ENCODE peak calls at places on chromosomes 13 and 19, in ten cellular contexts. L, U, Y, X, N, D, J, R, H and A are unnamed samples.

GRCh38 chr13:94176576-94176975 is 302.9 kb downstream of the DCT start:
- DNase-seq in U (no peak), Y (no peak), D (no peak), H (no peak), R (no peak), X (no peak), N (no peak), L (no peak), J (no peak), A (no peak)

GRCh38 chr13:40580566-40581276 is 85.7 kb downstream of the FOXO1 start:
- DNase-seq in R (no peak), Y (no peak), D (no peak), J (no peak), U (no peak), L (no peak), X (no peak), H (no peak), N (peak; percentile 28), A (no peak)

GRCh38 chr13:44128522-44128921 is 245.1 kb upstream of the SERP2 start:
- DNase-seq in Y (no peak), D (no peak), H (no peak), J (no peak), N (peak; percentile 6), L (no peak), X (no peak), U (no peak), R (no peak), A (no peak)

GRCh38 chr19:57769345-57770131 is at the start of gene ZNF586:
- DNase-seq in R (peak; percentile 86), L (peak; percentile 97), D (peak; percentile 92), Y (peak; percentile 95), N (peak; percentile 95), H (peak; percentile 95), X (peak; percentile 90), U (peak; percentile 83), J (peak; percentile 94), A (peak; percentile 92)

GRCh38 chr19:47723573-47723923 is 10.3 kb downstream of the EHD2 start:
- DNase-seq in N (peak; percentile 92), U (peak; percentile 72), H (no peak), X (peak; percentile 59), Y (no peak), L (no peak), R (no peak), D (peak; percentile 80), J (peak; percentile 79), A (no peak)

GRCh38 chr19:42461700-42462324 is 19.1 kb upstream of the CXCL17 start:
- DNase-seq in L (no peak), D (no peak), N (no peak), Y (no peak), H (no peak), X (no peak), U (no peak), J (no peak), R (no peak), A (no peak)

GRCh38 chr19:39398297-39398864 is 7.2 kb downstream of the MED29 start:
- DNase-seq in D (peak; percentile 81), L (no peak), U (peak; percentile 48), X (peak; percentile 89), J (peak; percentile 82), Y (no peak), R (no peak), N (peak; percentile 75), H (no peak), A (peak; percentile 88)

GRCh38 chr13:21594715-21595545 is 9.0 kb downstream of the MICU2 start:
- DNase-seq in U (no peak), X (no peak), Y (no peak), N (no peak), L (no peak), R (no peak), D (no peak), J (no peak), H (no peak), A (no peak)

GRCh38 chr13:40388617-40389016 is 277.8 kb downstream of the FOXO1 start:
- DNase-seq in J (no peak), R (peak; percentile 86), H (no peak), L (no peak), Y (no peak), N (no peak), U (no peak), D (no peak), X (peak; percentile 64), A (no peak)

GRCh38 chr13:112713517-112714253 is 23.8 kb downstream of the ATP11A start:
- DNase-seq in H (no peak), L (no peak), N (peak; percentile 26), U (no peak), D (no peak), R (no peak), Y (no peak), X (no peak), J (no peak), A (no peak)

GRCh38 chr13:62964522-62964921 is 1548.9 kb upstream of the PCDH20 start:
- DNase-seq in H (no peak), X (no peak), R (no peak), L (no peak), Y (no peak), U (no peak), J (no peak), N (no peak), D (no peak), A (no peak)

GRCh38 chr13:108070491-108070890 is 144.8 kb downstream of the LIG4 start:
- DNase-seq in Y (no peak), J (peak; percentile 58), U (no peak), R (no peak), L (no peak), N (no peak), H (no peak), D (no peak), X (no peak), A (no peak)

GRCh38 chr13:41588899-41589298 is 131.5 kb downstream of the RGCC start:
- DNase-seq in U (no peak), X (no peak), Y (no peak), D (no peak), H (no peak), R (no peak), N (peak; percentile 73), J (no peak), L (no peak), A (no peak)

GRCh38 chr13:48567521-48568331 is 34.8 kb upstream of the RCBTB2 start:
- DNase-seq in J (peak; percentile 18), N (peak; percentile 51), D (no peak), X (no peak), R (no peak), H (no peak), L (no peak), Y (no peak), U (peak; percentile 71), A (no peak)

GRCh38 chr13:99864627-99864990 is 107.0 kb downstream of the ZIC5 start:
- DNase-seq in Y (no peak), L (no peak), H (no peak), R (no peak), N (no peak), J (no peak), D (no peak), U (no peak), X (no peak), A (no peak)

GRCh38 chr13:99859178-99860177 is 112.1 kb downstream of the ZIC5 start:
- DNase-seq in H (no peak), X (peak; percentile 31), Y (no peak), N (no peak), D (no peak), L (peak; percentile 15), U (no peak), R (no peak), J (no peak), A (no peak)

GRCh38 chr13:99863789-99864626 is 107.6 kb downstream of the ZIC5 start:
- DNase-seq in L (no peak), U (no peak), H (no peak), J (no peak), N (no peak), D (no peak), X (no peak), Y (no peak), R (no peak), A (no peak)

GRCh38 chr13:99860736-99861135 is 110.8 kb downstream of the ZIC5 start:
- DNase-seq in Y (no peak), R (no peak), N (no peak), L (peak; percentile 89), H (no peak), D (no peak), J (no peak), U (no peak), X (no peak), A (no peak)

DNA sequence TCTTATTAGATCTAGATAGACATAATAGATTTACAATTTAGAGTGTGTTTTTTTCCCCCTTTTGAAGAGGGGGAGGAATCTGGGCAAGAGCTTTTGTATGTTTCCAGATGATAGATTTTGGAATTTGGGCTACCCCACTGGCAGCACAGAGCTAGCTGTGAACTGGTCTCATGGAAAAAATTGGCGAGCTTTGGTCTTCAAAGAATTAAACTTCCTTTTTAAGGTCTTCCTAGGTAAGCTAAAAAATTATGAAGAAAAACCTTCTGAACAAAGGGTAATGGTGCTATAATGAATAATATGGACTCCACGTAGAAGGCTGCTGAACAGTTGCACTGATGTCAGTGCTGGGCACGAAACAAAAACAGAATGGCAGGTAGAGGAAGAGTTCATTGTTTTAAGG is 109.3 kb downstream of the ZIC5 start:
- DNase-seq in J (no peak), X (no peak), H (no peak), R (no peak), L (no peak), N (no peak), Y (no peak), D (no peak), U (no peak), A (no peak)
- H3K4me1 ChIP-seq in J (no peaks in the 10 kb centered on the region), X (no peaks in the 10 kb centered on the region), H (peaks cover 16% of the 10 kb centered on the region), R (peaks cover 6% of the 10 kb centered on the region), L (peaks cover 82% of the 10 kb centered on the region), N (no peaks in the 10 kb centered on the region), Y (no peaks in the 10 kb centered on the region), D (no peaks in the 10 kb centered on the region), U (no peaks in the 10 kb centered on the region), A (no peaks in the 10 kb centered on the region)

GRCh38 chr19:56114051-56114694 is 6.9 kb downstream of the ZNF787 start:
- DNase-seq in D (no peak), U (no peak), N (no peak), Y (no peak), R (no peak), L (no peak), H (no peak), J (no peak), X (no peak), A (no peak)
- H3K4me1 ChIP-seq in D (peaks cover 27% of the 10 kb centered on the region), U (peaks cover 35% of the 10 kb centered on the region), N (peaks cover 57% of the 10 kb centered on the region), Y (peaks cover 52% of the 10 kb centered on the region), R (no peaks in the 10 kb centered on the region), L (peaks cover 38% of the 10 kb centered on the region), H (peaks cover 10% of the 10 kb centered on the region), J (peaks cover 50% of the 10 kb centered on the region), X (peaks cover 62% of the 10 kb centered on the region), A (peaks cover under 1% of the 10 kb centered on the region)

DNA sequence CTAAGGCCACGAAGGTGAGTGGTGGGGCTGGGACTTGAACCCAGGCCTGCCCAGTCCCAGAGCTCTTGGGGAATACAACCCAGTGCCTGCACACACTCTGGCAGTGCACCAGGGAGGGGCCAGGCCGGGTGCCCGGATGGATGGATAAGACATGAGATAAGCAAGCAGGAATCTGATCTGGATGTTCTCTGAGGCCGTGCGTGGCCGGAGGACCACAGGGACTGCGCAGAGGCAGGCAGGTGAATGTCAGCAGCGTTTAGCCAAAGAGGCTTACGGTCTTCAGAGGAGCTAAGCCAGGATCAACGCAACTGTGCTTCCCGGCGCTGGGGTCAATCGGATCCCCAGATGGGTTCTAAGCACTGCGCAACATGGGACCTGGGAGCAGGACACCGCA is 1.5 kb downstream of the ZNF787 start:
- DNase-seq in R (no peak), X (peak; percentile 70), U (no peak), L (no peak), D (no peak), N (no peak), H (no peak), Y (peak; percentile 85), J (peak; percentile 73), A (no peak)
- H3K4me1 ChIP-seq in R (peaks cover 8% of the 10 kb centered on the region), X (peaks cover 29% of the 10 kb centered on the region), U (peaks cover 15% of the 10 kb centered on the region), L (peaks cover 4% of the 10 kb centered on the region), D (peaks cover 6% of the 10 kb centered on the region), N (peaks cover 10% of the 10 kb centered on the region), H (peaks cover 2% of the 10 kb centered on the region), Y (peaks cover 24% of the 10 kb centered on the region), J (peaks cover 17% of the 10 kb centered on the region), A (peaks cover 5% of the 10 kb centered on the region)

GRCh38 chr19:3111586-3112247 is 17.6 kb downstream of the GNA11 start:
- DNase-seq in N (no peak), J (no peak), D (no peak), H (no peak), U (no peak), L (no peak), Y (peak; percentile 12), R (no peak), X (no peak), A (no peak)
- H3K4me1 ChIP-seq in N (no peaks in the 10 kb centered on the region), J (peaks cover 17% of the 10 kb centered on the region), D (no peaks in the 10 kb centered on the region), H (no peaks in the 10 kb centered on the region), U (peaks cover under 1% of the 10 kb centered on the region), L (no peaks in the 10 kb centered on the region), Y (no peaks in the 10 kb centered on the region), R (peaks cover 4% of the 10 kb centered on the region), X (peaks cover 10% of the 10 kb centered on the region), A (no peaks in the 10 kb centered on the region)